ENCODE peak calls at places on chromosomes 4 and X, in ten cellular contexts. One of them, this sample, is unnamed.

GRCh38 chrX:138925330-138925729 is 213.8 kb upstream of the FGF13 start:
- DNase-seq in tibial nerve: no peak
- DNase-seq in MM.1S: no peak
- DNase-seq in progenitor cell of endocrine pancreas: no peak
- DNase-seq in left lung: no peak
- DNase-seq in CD4-positive, alpha-beta T cell: no peak
- DNase-seq in AG09319: peak
- DNase-seq in fibroblast of lung: peak
- DNase-seq in astrocyte of the spinal cord: peak
- DNase-seq in B cell: no peak
- DNase-seq in this sample: peak

GRCh38 chr4:3848323-3848722 is 82.1 kb downstream of the ADRA2C start:
- DNase-seq in astrocyte of the spinal cord: no peak
- DNase-seq in MM.1S: no peak
- DNase-seq in progenitor cell of endocrine pancreas: no peak
- DNase-seq in CD4-positive, alpha-beta T cell: no peak
- DNase-seq in left lung: no peak
- DNase-seq in B cell: no peak
- DNase-seq in tibial nerve: no peak
- DNase-seq in AG09319: no peak
- DNase-seq in fibroblast of lung: no peak
- DNase-seq in this sample: no peak

GRCh38 chr4:155809835-155810234 is 51.0 kb downstream of the GUCY1B1 start:
- DNase-seq in CD4-positive, alpha-beta T cell: no peak
- DNase-seq in tibial nerve: no peak
- DNase-seq in left lung: no peak
- DNase-seq in progenitor cell of endocrine pancreas: no peak
- DNase-seq in MM.1S: peak
- DNase-seq in AG09319: peak
- DNase-seq in fibroblast of lung: peak
- DNase-seq in astrocyte of the spinal cord: peak
- DNase-seq in B cell: peak
- DNase-seq in this sample: peak

GRCh38 chr4:36716874-36717273 is 435.5 kb downstream of the DTHD1 start:
- DNase-seq in astrocyte of the spinal cord: no peak
- DNase-seq in B cell: no peak
- DNase-seq in fibroblast of lung: no peak
- DNase-seq in left lung: no peak
- DNase-seq in tibial nerve: no peak
- DNase-seq in MM.1S: no peak
- DNase-seq in AG09319: no peak
- DNase-seq in progenitor cell of endocrine pancreas: no peak
- DNase-seq in CD4-positive, alpha-beta T cell: no peak
- DNase-seq in this sample: peak

GRCh38 chr4:76430519-76431388 is 4.3 kb upstream of the SHROOM3 start:
- DNase-seq in progenitor cell of endocrine pancreas: no peak
- DNase-seq in fibroblast of lung: peak
- DNase-seq in astrocyte of the spinal cord: peak
- DNase-seq in CD4-positive, alpha-beta T cell: no peak
- DNase-seq in tibial nerve: no peak
- DNase-seq in AG09319: peak
- DNase-seq in left lung: no peak
- DNase-seq in MM.1S: peak
- DNase-seq in B cell: peak
- DNase-seq in this sample: peak

GRCh38 chr4:185390941-185391340 is 4.8 kb downstream of the LRP2BP start:
- DNase-seq in astrocyte of the spinal cord: no peak
- DNase-seq in left lung: no peak
- DNase-seq in fibroblast of lung: no peak
- DNase-seq in AG09319: no peak
- DNase-seq in progenitor cell of endocrine pancreas: no peak
- DNase-seq in B cell: no peak
- DNase-seq in tibial nerve: no peak
- DNase-seq in MM.1S: no peak
- DNase-seq in CD4-positive, alpha-beta T cell: no peak
- DNase-seq in this sample: no peak

GRCh38 chr4:81723044-81723884 is 251.6 kb upstream of the RASGEF1B start:
- DNase-seq in CD4-positive, alpha-beta T cell: no peak
- DNase-seq in left lung: no peak
- DNase-seq in astrocyte of the spinal cord: no peak
- DNase-seq in tibial nerve: no peak
- DNase-seq in progenitor cell of endocrine pancreas: no peak
- DNase-seq in fibroblast of lung: no peak
- DNase-seq in B cell: no peak
- DNase-seq in MM.1S: no peak
- DNase-seq in AG09319: no peak
- DNase-seq in this sample: no peak

GRCh38 chr4:112170451-112170993 is 25.3 kb downstream of the FAM241A start:
- DNase-seq in progenitor cell of endocrine pancreas: no peak
- DNase-seq in fibroblast of lung: peak
- DNase-seq in MM.1S: no peak
- DNase-seq in left lung: no peak
- DNase-seq in tibial nerve: no peak
- DNase-seq in astrocyte of the spinal cord: peak
- DNase-seq in B cell: no peak
- DNase-seq in CD4-positive, alpha-beta T cell: no peak
- DNase-seq in AG09319: peak
- DNase-seq in this sample: peak

GRCh38 chr4:169202143-169202699 is 68.5 kb downstream of the SH3RF1 start:
- DNase-seq in fibroblast of lung: no peak
- DNase-seq in tibial nerve: no peak
- DNase-seq in astrocyte of the spinal cord: peak
- DNase-seq in B cell: no peak
- DNase-seq in CD4-positive, alpha-beta T cell: no peak
- DNase-seq in progenitor cell of endocrine pancreas: no peak
- DNase-seq in left lung: no peak
- DNase-seq in AG09319: no peak
- DNase-seq in MM.1S: no peak
- DNase-seq in this sample: no peak

GRCh38 chr4:83043801-83044407 is 8.9 kb downstream of the COPS4 start:
- DNase-seq in tibial nerve: no peak
- DNase-seq in left lung: no peak
- DNase-seq in MM.1S: no peak
- DNase-seq in AG09319: no peak
- DNase-seq in astrocyte of the spinal cord: no peak
- DNase-seq in B cell: no peak
- DNase-seq in progenitor cell of endocrine pancreas: no peak
- DNase-seq in fibroblast of lung: peak
- DNase-seq in CD4-positive, alpha-beta T cell: no peak
- DNase-seq in this sample: peak

GRCh38 chrX:41723305-41723704 is 676 bp upstream of the GPR82 start:
- DNase-seq in AG09319: no peak
- DNase-seq in astrocyte of the spinal cord: no peak
- DNase-seq in left lung: no peak
- DNase-seq in B cell: no peak
- DNase-seq in CD4-positive, alpha-beta T cell: no peak
- DNase-seq in MM.1S: no peak
- DNase-seq in tibial nerve: no peak
- DNase-seq in progenitor cell of endocrine pancreas: no peak
- DNase-seq in fibroblast of lung: peak
- DNase-seq in this sample: no peak

GRCh38 chrX:7515681-7516413 is 327.1 kb upstream of the VCX start:
- DNase-seq in CD4-positive, alpha-beta T cell: no peak
- DNase-seq in left lung: no peak
- DNase-seq in tibial nerve: no peak
- DNase-seq in B cell: no peak
- DNase-seq in AG09319: no peak
- DNase-seq in fibroblast of lung: no peak
- DNase-seq in astrocyte of the spinal cord: no peak
- DNase-seq in progenitor cell of endocrine pancreas: no peak
- DNase-seq in MM.1S: no peak
- DNase-seq in this sample: no peak

GRCh38 chrX:18873189-18873791 is 110.6 kb downstream of the PHKA2 start:
- DNase-seq in fibroblast of lung: peak
- DNase-seq in AG09319: no peak
- DNase-seq in MM.1S: no peak
- DNase-seq in progenitor cell of endocrine pancreas: no peak
- DNase-seq in tibial nerve: no peak
- DNase-seq in left lung: no peak
- DNase-seq in B cell: no peak
- DNase-seq in CD4-positive, alpha-beta T cell: no peak
- DNase-seq in astrocyte of the spinal cord: peak
- DNase-seq in this sample: peak

GRCh38 chr4:61520176-61520575 is 320.1 kb downstream of the ADGRL3 start:
- DNase-seq in left lung: no peak
- DNase-seq in tibial nerve: no peak
- DNase-seq in CD4-positive, alpha-beta T cell: no peak
- DNase-seq in MM.1S: no peak
- DNase-seq in AG09319: no peak
- DNase-seq in astrocyte of the spinal cord: peak
- DNase-seq in B cell: no peak
- DNase-seq in progenitor cell of endocrine pancreas: no peak
- DNase-seq in fibroblast of lung: peak
- DNase-seq in this sample: no peak

GRCh38 chr4:61520688-61521160 is 320.6 kb downstream of the ADGRL3 start:
- DNase-seq in AG09319: no peak
- DNase-seq in progenitor cell of endocrine pancreas: no peak
- DNase-seq in fibroblast of lung: peak
- DNase-seq in astrocyte of the spinal cord: peak
- DNase-seq in MM.1S: no peak
- DNase-seq in B cell: no peak
- DNase-seq in CD4-positive, alpha-beta T cell: no peak
- DNase-seq in left lung: peak
- DNase-seq in tibial nerve: no peak
- DNase-seq in this sample: peak

GRCh38 chr4:61517144-61517543 is 317.0 kb downstream of the ADGRL3 start:
- DNase-seq in AG09319: no peak
- DNase-seq in astrocyte of the spinal cord: no peak
- DNase-seq in fibroblast of lung: no peak
- DNase-seq in B cell: no peak
- DNase-seq in CD4-positive, alpha-beta T cell: no peak
- DNase-seq in left lung: no peak
- DNase-seq in progenitor cell of endocrine pancreas: peak
- DNase-seq in MM.1S: no peak
- DNase-seq in tibial nerve: no peak
- DNase-seq in this sample: no peak

GRCh38 chr4:61522312-61522711 is 322.2 kb downstream of the ADGRL3 start:
- DNase-seq in AG09319: no peak
- DNase-seq in fibroblast of lung: no peak
- DNase-seq in MM.1S: no peak
- DNase-seq in B cell: no peak
- DNase-seq in astrocyte of the spinal cord: no peak
- DNase-seq in CD4-positive, alpha-beta T cell: no peak
- DNase-seq in tibial nerve: no peak
- DNase-seq in progenitor cell of endocrine pancreas: no peak
- DNase-seq in left lung: no peak
- DNase-seq in this sample: no peak

GRCh38 chr4:61521451-61521850 is 321.3 kb downstream of the ADGRL3 start:
- DNase-seq in fibroblast of lung: no peak
- DNase-seq in MM.1S: no peak
- DNase-seq in astrocyte of the spinal cord: no peak
- DNase-seq in AG09319: no peak
- DNase-seq in left lung: no peak
- DNase-seq in B cell: no peak
- DNase-seq in tibial nerve: no peak
- DNase-seq in progenitor cell of endocrine pancreas: no peak
- DNase-seq in CD4-positive, alpha-beta T cell: no peak
- DNase-seq in this sample: no peak
- TF ChIP-seq CTCF in fibroblast of lung: no peak
- TF ChIP-seq CTCF in MM.1S: no peak
- TF ChIP-seq CTCF in astrocyte of the spinal cord: no peak
- TF ChIP-seq CTCF in AG09319: no peak
- TF ChIP-seq CTCF in left lung: no peak
- TF ChIP-seq CTCF in B cell: no peak
- TF ChIP-seq CTCF in tibial nerve: no peak
- TF ChIP-seq CTCF in progenitor cell of endocrine pancreas: no peak
- TF ChIP-seq CTCF in CD4-positive, alpha-beta T cell: no peak
- TF ChIP-seq CTCF in this sample: no peak

GRCh38 chrX:135737361-135738071 is 24.1 kb downstream of the CT45A1 start:
- DNase-seq in tibial nerve: no peak
- DNase-seq in fibroblast of lung: peak
- DNase-seq in astrocyte of the spinal cord: no peak
- DNase-seq in MM.1S: peak
- DNase-seq in CD4-positive, alpha-beta T cell: no peak
- DNase-seq in progenitor cell of endocrine pancreas: no peak
- DNase-seq in B cell: no peak
- DNase-seq in AG09319: no peak
- DNase-seq in left lung: no peak
- DNase-seq in this sample: no peak
- TF ChIP-seq CTCF in tibial nerve: no peak
- TF ChIP-seq CTCF in fibroblast of lung: no peak
- TF ChIP-seq CTCF in astrocyte of the spinal cord: no peak
- TF ChIP-seq CTCF in MM.1S: peak
- TF ChIP-seq CTCF in CD4-positive, alpha-beta T cell: no peak
- TF ChIP-seq CTCF in progenitor cell of endocrine pancreas: no peak
- TF ChIP-seq CTCF in B cell: no peak
- TF ChIP-seq CTCF in AG09319: no peak
- TF ChIP-seq CTCF in left lung: no peak
- TF ChIP-seq CTCF in this sample: no peak

GRCh38 chrX:152819732-152820131 is 10.8 kb downstream of the CETN2 start:
- DNase-seq in MM.1S: no peak
- DNase-seq in B cell: no peak
- DNase-seq in AG09319: no peak
- DNase-seq in left lung: no peak
- DNase-seq in tibial nerve: no peak
- DNase-seq in fibroblast of lung: peak
- DNase-seq in CD4-positive, alpha-beta T cell: no peak
- DNase-seq in astrocyte of the spinal cord: no peak
- DNase-seq in progenitor cell of endocrine pancreas: no peak
- DNase-seq in this sample: no peak

GRCh38 chrX:152814048-152814447 is 16.5 kb downstream of the CETN2 start:
- DNase-seq in tibial nerve: no peak
- DNase-seq in B cell: no peak
- DNase-seq in AG09319: no peak
- DNase-seq in progenitor cell of endocrine pancreas: no peak
- DNase-seq in fibroblast of lung: no peak
- DNase-seq in CD4-positive, alpha-beta T cell: no peak
- DNase-seq in left lung: no peak
- DNase-seq in MM.1S: no peak
- DNase-seq in astrocyte of the spinal cord: no peak
- DNase-seq in this sample: no peak

GRCh38 chrX:152819271-152819670 is 11.3 kb downstream of the CETN2 start:
- DNase-seq in B cell: no peak
- DNase-seq in astrocyte of the spinal cord: no peak
- DNase-seq in AG09319: no peak
- DNase-seq in CD4-positive, alpha-beta T cell: no peak
- DNase-seq in left lung: no peak
- DNase-seq in tibial nerve: no peak
- DNase-seq in MM.1S: no peak
- DNase-seq in fibroblast of lung: peak
- DNase-seq in progenitor cell of endocrine pancreas: no peak
- DNase-seq in this sample: no peak

GRCh38 chrX:152813211-152813610 is 17.3 kb downstream of the CETN2 start:
- DNase-seq in CD4-positive, alpha-beta T cell: no peak
- DNase-seq in astrocyte of the spinal cord: no peak
- DNase-seq in MM.1S: no peak
- DNase-seq in tibial nerve: no peak
- DNase-seq in progenitor cell of endocrine pancreas: no peak
- DNase-seq in B cell: no peak
- DNase-seq in AG09319: no peak
- DNase-seq in left lung: no peak
- DNase-seq in fibroblast of lung: no peak
- DNase-seq in this sample: no peak

GRCh38 chrX:152817082-152817744 is 13.3 kb downstream of the CETN2 start:
- DNase-seq in tibial nerve: no peak
- DNase-seq in CD4-positive, alpha-beta T cell: no peak
- DNase-seq in MM.1S: no peak
- DNase-seq in progenitor cell of endocrine pancreas: no peak
- DNase-seq in B cell: no peak
- DNase-seq in left lung: no peak
- DNase-seq in fibroblast of lung: peak
- DNase-seq in astrocyte of the spinal cord: peak
- DNase-seq in AG09319: no peak
- DNase-seq in this sample: peak
- TF ChIP-seq CTCF in tibial nerve: no peak
- TF ChIP-seq CTCF in CD4-positive, alpha-beta T cell: no peak
- TF ChIP-seq CTCF in MM.1S: peak
- TF ChIP-seq CTCF in progenitor cell of endocrine pancreas: peak
- TF ChIP-seq CTCF in B cell: no peak
- TF ChIP-seq CTCF in left lung: no peak
- TF ChIP-seq CTCF in fibroblast of lung: peak
- TF ChIP-seq CTCF in astrocyte of the spinal cord: peak
- TF ChIP-seq CTCF in AG09319: peak
- TF ChIP-seq CTCF in this sample: peak

GRCh38 chr4:107044170-107044569 is 8.1 kb upstream of the DKK2 start:
- DNase-seq in AG09319: no peak
- DNase-seq in tibial nerve: no peak
- DNase-seq in MM.1S: peak
- DNase-seq in fibroblast of lung: no peak
- DNase-seq in CD4-positive, alpha-beta T cell: no peak
- DNase-seq in progenitor cell of endocrine pancreas: no peak
- DNase-seq in left lung: no peak
- DNase-seq in B cell: no peak
- DNase-seq in astrocyte of the spinal cord: no peak
- DNase-seq in this sample: no peak
- TF ChIP-seq CTCF in AG09319: peak
- TF ChIP-seq CTCF in tibial nerve: no peak
- TF ChIP-seq CTCF in MM.1S: peak
- TF ChIP-seq CTCF in fibroblast of lung: peak
- TF ChIP-seq CTCF in CD4-positive, alpha-beta T cell: no peak
- TF ChIP-seq CTCF in progenitor cell of endocrine pancreas: no peak
- TF ChIP-seq CTCF in left lung: no peak
- TF ChIP-seq CTCF in B cell: no peak
- TF ChIP-seq CTCF in astrocyte of the spinal cord: peak
- TF ChIP-seq CTCF in this sample: no peak